ENCODE peak calls at places on chromosome 16, in eight cellular contexts. One of them, this sample, is unnamed.

GRCh38 chr16:4653981-4654380 is 29.4 kb downstream of the MGRN1 start:
- DNase-seq in Caki2: peak
- DNase-seq in colonic mucosa: peak
- DNase-seq in B cell: no peak
- DNase-seq in activated CD4-positive, alpha-beta T cell treated with anti-CD3 and anti-CD28 coated beads, Interleukin-2, amount 50 U/mL, for 4 hours: no peak
- DNase-seq in cardiac muscle cell: no peak
- DNase-seq in activated CD8-positive, alpha-beta memory T cell treated with anti-CD3 and anti-CD28 coated beads for 48 hours: no peak
- DNase-seq in Kasumi-1: no peak
- DNase-seq in this sample: no peak

GRCh38 chr16:58605562-58605961 is 24.1 kb downstream of the CNOT1 start:
- DNase-seq in Caki2: no peak
- DNase-seq in colonic mucosa: no peak
- DNase-seq in B cell: no peak
- DNase-seq in activated CD4-positive, alpha-beta T cell treated with anti-CD3 and anti-CD28 coated beads, Interleukin-2, amount 50 U/mL, for 4 hours: no peak
- DNase-seq in cardiac muscle cell: no peak
- DNase-seq in activated CD8-positive, alpha-beta memory T cell treated with anti-CD3 and anti-CD28 coated beads for 48 hours: no peak
- DNase-seq in Kasumi-1: no peak
- DNase-seq in this sample: no peak

GRCh38 chr16:3950343-3951193 is 70.1 kb upstream of the CREBBP start:
- DNase-seq in Caki2: peak
- DNase-seq in colonic mucosa: peak
- DNase-seq in B cell: no peak
- DNase-seq in activated CD4-positive, alpha-beta T cell treated with anti-CD3 and anti-CD28 coated beads, Interleukin-2, amount 50 U/mL, for 4 hours: no peak
- DNase-seq in cardiac muscle cell: no peak
- DNase-seq in activated CD8-positive, alpha-beta memory T cell treated with anti-CD3 and anti-CD28 coated beads for 48 hours: no peak
- DNase-seq in Kasumi-1: no peak
- DNase-seq in this sample: no peak

GRCh38 chr16:2584742-2585650 is 47.2 kb downstream of the PDPK1 start:
- DNase-seq in Caki2: no peak
- DNase-seq in colonic mucosa: no peak
- DNase-seq in B cell: no peak
- DNase-seq in activated CD4-positive, alpha-beta T cell treated with anti-CD3 and anti-CD28 coated beads, Interleukin-2, amount 50 U/mL, for 4 hours: no peak
- DNase-seq in cardiac muscle cell: no peak
- DNase-seq in activated CD8-positive, alpha-beta memory T cell treated with anti-CD3 and anti-CD28 coated beads for 48 hours: no peak
- DNase-seq in Kasumi-1: no peak
- DNase-seq in this sample: no peak

GRCh38 chr16:13168091-13168572 is 266.7 kb downstream of the SHISA9 start:
- DNase-seq in Caki2: peak
- DNase-seq in colonic mucosa: no peak
- DNase-seq in B cell: no peak
- DNase-seq in activated CD4-positive, alpha-beta T cell treated with anti-CD3 and anti-CD28 coated beads, Interleukin-2, amount 50 U/mL, for 4 hours: no peak
- DNase-seq in cardiac muscle cell: no peak
- DNase-seq in activated CD8-positive, alpha-beta memory T cell treated with anti-CD3 and anti-CD28 coated beads for 48 hours: no peak
- DNase-seq in Kasumi-1: no peak
- DNase-seq in this sample: no peak

GRCh38 chr16:51500306-51500705 is 349.2 kb upstream of the SALL1 start:
- DNase-seq in Caki2: no peak
- DNase-seq in colonic mucosa: no peak
- DNase-seq in B cell: no peak
- DNase-seq in activated CD4-positive, alpha-beta T cell treated with anti-CD3 and anti-CD28 coated beads, Interleukin-2, amount 50 U/mL, for 4 hours: no peak
- DNase-seq in cardiac muscle cell: no peak
- DNase-seq in activated CD8-positive, alpha-beta memory T cell treated with anti-CD3 and anti-CD28 coated beads for 48 hours: no peak
- DNase-seq in Kasumi-1: no peak
- DNase-seq in this sample: no peak

GRCh38 chr16:4093495-4094137 is 22.6 kb downstream of the ADCY9 start:
- DNase-seq in Caki2: no peak
- DNase-seq in colonic mucosa: no peak
- DNase-seq in B cell: no peak
- DNase-seq in activated CD4-positive, alpha-beta T cell treated with anti-CD3 and anti-CD28 coated beads, Interleukin-2, amount 50 U/mL, for 4 hours: no peak
- DNase-seq in cardiac muscle cell: no peak
- DNase-seq in activated CD8-positive, alpha-beta memory T cell treated with anti-CD3 and anti-CD28 coated beads for 48 hours: no peak
- DNase-seq in Kasumi-1: no peak
- DNase-seq in this sample: no peak

GRCh38 chr16:60110531-60110930 is 1376.4 kb upstream of the GOT2 start:
- DNase-seq in Caki2: no peak
- DNase-seq in colonic mucosa: no peak
- DNase-seq in B cell: no peak
- DNase-seq in activated CD4-positive, alpha-beta T cell treated with anti-CD3 and anti-CD28 coated beads, Interleukin-2, amount 50 U/mL, for 4 hours: no peak
- DNase-seq in cardiac muscle cell: no peak
- DNase-seq in activated CD8-positive, alpha-beta memory T cell treated with anti-CD3 and anti-CD28 coated beads for 48 hours: no peak
- DNase-seq in Kasumi-1: no peak
- DNase-seq in this sample: no peak

GRCh38 chr16:22816475-22816874 is 2.5 kb downstream of the HS3ST2 start:
- DNase-seq in Caki2: peak
- DNase-seq in colonic mucosa: no peak
- DNase-seq in B cell: no peak
- DNase-seq in activated CD4-positive, alpha-beta T cell treated with anti-CD3 and anti-CD28 coated beads, Interleukin-2, amount 50 U/mL, for 4 hours: no peak
- DNase-seq in cardiac muscle cell: no peak
- DNase-seq in activated CD8-positive, alpha-beta memory T cell treated with anti-CD3 and anti-CD28 coated beads for 48 hours: no peak
- DNase-seq in Kasumi-1: no peak
- DNase-seq in this sample: no peak

GRCh38 chr16:66750279-66751134 is 902 bp downstream of the DYNC1LI2 start:
- DNase-seq in Caki2: no peak
- DNase-seq in colonic mucosa: peak
- DNase-seq in B cell: no peak
- DNase-seq in activated CD4-positive, alpha-beta T cell treated with anti-CD3 and anti-CD28 coated beads, Interleukin-2, amount 50 U/mL, for 4 hours: no peak
- DNase-seq in cardiac muscle cell: no peak
- DNase-seq in activated CD8-positive, alpha-beta memory T cell treated with anti-CD3 and anti-CD28 coated beads for 48 hours: no peak
- DNase-seq in Kasumi-1: no peak
- DNase-seq in this sample: peak

This sample was measured in HuH-7.5.